ENCODE peak calls at places on chromosomes 3 and 15, in nine cellular contexts. F is HCT116; D is right cardiac atrium; Q is upper lobe of right lung; H is Panc1; S is effector memory CD4-positive, alpha-beta T cell; C is keratinocyte; B is tibial nerve; R is AG04450. M is an unnamed sample.

GRCh38 chr15:51874751-51875644 is 45.5 kb downstream of the TMOD3 start:
- DNase-seq in F (peak; percentile 89), D (no peak), Q (no peak), H (peak; percentile 80), S (no peak), C (peak; percentile 90), B (no peak), R (peak; percentile 91), M (no peak)

GRCh38 chr15:42707068-42707467 is 29.9 kb downstream of the CDAN1 start:
- DNase-seq in F (no peak), D (no peak), Q (no peak), H (peak; percentile 15), S (no peak), C (no peak), B (no peak), R (no peak), M (no peak)

GRCh38 chr15:42194502-42194901 is 13.6 kb downstream of the VPS39 start:
- DNase-seq in F (no peak), D (no peak), Q (peak; percentile 65), H (peak; percentile 56), S (no peak), C (no peak), B (no peak), R (peak; percentile 7), M (no peak)

GRCh38 chr15:27696530-27696929 is 402.6 kb downstream of the OCA2 start:
- DNase-seq in F (no peak), D (no peak), Q (no peak), H (no peak), S (no peak), C (no peak), B (no peak), R (no peak), M (no peak)

GRCh38 chr3:135860761-135861160 is 104.8 kb upstream of the PPP2R3A start:
- DNase-seq in F (no peak), D (peak; percentile 4), Q (no peak), H (no peak), S (no peak), C (no peak), B (no peak), R (no peak), M (no peak)

GRCh38 chr15:71049706-71050422 is 65.4 kb upstream of the THSD4 start:
- DNase-seq in F (no peak), D (no peak), Q (no peak), H (no peak), S (no peak), C (no peak), B (no peak), R (no peak), M (no peak)

GRCh38 chr15:67048281-67049279 is 16.8 kb upstream of the SMAD3 start:
- DNase-seq in F (no peak), D (peak; percentile 82), Q (peak; percentile 79), H (no peak), S (no peak), C (peak; percentile 76), B (no peak), R (peak; percentile 89), M (no peak)

GRCh38 chr3:87272718-87273337 is 3.6 kb downstream of the POU1F1 start:
- DNase-seq in F (no peak), D (no peak), Q (no peak), H (no peak), S (no peak), C (no peak), B (no peak), R (no peak), M (no peak)

GRCh38 chr3:10983219-10983916 is 9.2 kb upstream of the SLC6A1 start:
- DNase-seq in F (peak; percentile 50), D (no peak), Q (no peak), H (peak; percentile 32), S (no peak), C (no peak), B (no peak), R (no peak), M (no peak)

GRCh38 chr15:66619152-66619903 is 53.5 kb upstream of the LCTL start:
- DNase-seq in F (peak; percentile 49), D (peak; percentile 93), Q (peak; percentile 86), H (peak; percentile 39), S (no peak), C (no peak), B (peak; percentile 68), R (peak; percentile 38), M (peak; percentile 16)

GRCh38 chr3:129506272-129506742 is 22.1 kb upstream of the RHO start:
- DNase-seq in F (no peak), D (peak; percentile 11), Q (no peak), H (no peak), S (no peak), C (no peak), B (no peak), R (no peak), M (no peak)

GRCh38 chr3:152910211-152910610 is 75.3 kb downstream of the P2RY1 start:
- DNase-seq in F (no peak), D (no peak), Q (no peak), H (no peak), S (no peak), C (no peak), B (no peak), R (no peak), M (no peak)

GRCh38 chr3:37824954-37825328 is 36.7 kb upstream of the CTDSPL start:
- DNase-seq in F (no peak), D (no peak), Q (no peak), H (no peak), S (no peak), C (no peak), B (no peak), R (no peak), M (no peak)

GRCh38 chr15:42973114-42973513 is 52.5 kb upstream of the TTBK2 start:
- DNase-seq in F (no peak), D (no peak), Q (no peak), H (no peak), S (no peak), C (no peak), B (no peak), R (no peak), M (no peak)

GRCh38 chr3:155362808-155363689 is 69.6 kb upstream of the STRIT1 start:
- DNase-seq in F (no peak), D (no peak), Q (no peak), H (no peak), S (no peak), C (no peak), B (no peak), R (no peak), M (no peak)

GRCh38 chr3:16900779-16901440 is 16.2 kb downstream of the PLCL2 start:
- DNase-seq in F (no peak), D (no peak), Q (no peak), H (no peak), S (no peak), C (no peak), B (no peak), R (no peak), M (peak; percentile 37)

GRCh38 chr3:196268270-196269163 is 19.0 kb downstream of the PCYT1A start:
- DNase-seq in F (no peak), D (no peak), Q (no peak), H (no peak), S (no peak), C (peak; percentile 72), B (no peak), R (no peak), M (no peak)

GRCh38 chr3:39990532-39990931 is 181.1 kb downstream of the MYRIP start:
- DNase-seq in F (peak; percentile 55), D (peak; percentile 30), Q (no peak), H (peak; percentile 12), S (no peak), C (peak; percentile 5), B (no peak), R (no peak), M (no peak)

GRCh38 chr3:143478124-143478693 is 358.6 kb downstream of the CHST2 start:
- DNase-seq in F (no peak), D (no peak), Q (no peak), H (no peak), S (no peak), C (no peak), B (no peak), R (no peak), M (no peak)

GRCh38 chr3:190505381-190506003 is 8.4 kb upstream of the IL1RAP start:
- DNase-seq in F (no peak), D (no peak), Q (no peak), H (no peak), S (no peak), C (no peak), B (no peak), R (no peak), M (no peak)

GRCh38 chr3:16205156-16205870 is 30.8 kb downstream of the GALNT15 start:
- DNase-seq in F (no peak), D (no peak), Q (no peak), H (no peak), S (no peak), C (peak; percentile 44), B (no peak), R (no peak), M (no peak)

GRCh38 chr3:9649791-9650521 is 651 bp downstream of the MTMR14 start:
- DNase-seq in F (no peak), D (no peak), Q (no peak), H (no peak), S (no peak), C (no peak), B (no peak), R (no peak), M (no peak)

GRCh38 chr15:92011611-92012367 is 158.3 kb downstream of the SLCO3A1 start:
- DNase-seq in F (no peak), D (peak; percentile 75), Q (no peak), H (no peak), S (no peak), C (peak; percentile 25), B (no peak), R (no peak), M (peak; percentile 7)

GRCh38 chr3:42498034-42498433 is 4.4 kb upstream of the VIPR1 start:
- DNase-seq in F (no peak), D (no peak), Q (no peak), H (no peak), S (no peak), C (no peak), B (no peak), R (no peak), M (no peak)
- H3K27me3 ChIP-seq in F (no peaks in the 10 kb centered on the region), D (no peaks in the 10 kb centered on the region), Q (no peaks in the 10 kb centered on the region), H (no peaks in the 10 kb centered on the region), S (no peaks in the 10 kb centered on the region), C (peaks cover 10% of the 10 kb centered on the region), B (no peaks in the 10 kb centered on the region), R (peaks cover 48% of the 10 kb centered on the region), M (peaks cover 9% of the 10 kb centered on the region)

GRCh38 chr15:99633655-99634054 is 67.9 kb downstream of the MEF2A start:
- DNase-seq in F (no peak), D (no peak), Q (no peak), H (no peak), S (no peak), C (no peak), B (no peak), R (no peak), M (no peak)
- H3K9me3 ChIP-seq in F (peaks cover 7% of the 10 kb centered on the region), D (no peaks in the 10 kb centered on the region), Q (no peaks in the 10 kb centered on the region), H (no peaks in the 10 kb centered on the region), S (no peaks in the 10 kb centered on the region), C (no peaks in the 10 kb centered on the region), B (no peaks in the 10 kb centered on the region), R (peaks cover 4% of the 10 kb centered on the region), M (no peaks in the 10 kb centered on the region)

GRCh38 chr3:13863929-13864595 is 15.8 kb downstream of the WNT7A start:
- DNase-seq in F (no peak), D (no peak), Q (no peak), H (no peak), S (no peak), C (no peak), B (no peak), R (no peak), M (no peak)
- H3K27me3 ChIP-seq in F (peaks cover 4% of the 10 kb centered on the region), D (no peaks in the 10 kb centered on the region), Q (peaks cover 5% of the 10 kb centered on the region), H (peaks cover 2% of the 10 kb centered on the region), S (no peaks in the 10 kb centered on the region), C (no peaks in the 10 kb centered on the region), B (no peaks in the 10 kb centered on the region), R (no peaks in the 10 kb centered on the region), M (no peaks in the 10 kb centered on the region)

GRCh38 chr3:20999661-21000060 is 751.3 kb downstream of the ZNF385D start:
- DNase-seq in F (no peak), D (no peak), Q (no peak), H (no peak), S (no peak), C (no peak), B (no peak), R (no peak), M (no peak)
- H3K9me3 ChIP-seq in F (no peaks in the 10 kb centered on the region), D (no peaks in the 10 kb centered on the region), Q (no peaks in the 10 kb centered on the region), H (no peaks in the 10 kb centered on the region), S (no peaks in the 10 kb centered on the region), C (no peaks in the 10 kb centered on the region), B (no peaks in the 10 kb centered on the region), R (no peaks in the 10 kb centered on the region), M (no peaks in the 10 kb centered on the region)